ENCODE peak calls at places on chromosome 18, in five cellular contexts. S is GM12878, C is K562, B is HepG2, X is HCT116. Y is an unnamed sample.

GRCh38 chr18:26719909-26720308 is 145.6 kb downstream of the AQP4 start:
- DNase-seq in S (no peak), C (no peak), B (no peak), X (no peak), Y (no peak)

GRCh38 chr18:59881728-59882685 is 17.8 kb upstream of the PMAIP1 start:
- DNase-seq in S (no peak), C (peak; percentile 29), B (peak; percentile 64), X (no peak), Y (no peak)

GRCh38 chr18:36692331-36692730 is 136.5 kb downstream of the TPGS2 start:
- DNase-seq in S (no peak), C (no peak), B (no peak), X (no peak), Y (no peak)

GRCh38 chr18:76621782-76622495 is 126.9 kb upstream of the ZNF516 start:
- DNase-seq in S (no peak), C (no peak), B (no peak), X (no peak), Y (no peak)

GRCh38 chr18:49560277-49561126 is 1.4 kb upstream of the LIPG start:
- DNase-seq in S (no peak), C (no peak), B (no peak), X (no peak), Y (no peak)

GRCh38 chr18:9731380-9731779 is 23.3 kb downstream of the RAB31 start:
- DNase-seq in S (no peak), C (no peak), B (no peak), X (no peak), Y (no peak)

GRCh38 chr18:76443519-76444435 is 51.3 kb downstream of the ZNF516 start:
- DNase-seq in S (no peak), C (no peak), B (no peak), X (no peak), Y (no peak)

GRCh38 chr18:62625019-62625418 is 90.3 kb upstream of the PHLPP1 start:
- DNase-seq in S (no peak), C (no peak), B (no peak), X (no peak), Y (no peak)

GRCh38 chr18:26714739-26715138 is 150.8 kb downstream of the AQP4 start:
- DNase-seq in S (no peak), C (no peak), B (no peak), X (no peak), Y (no peak)

GRCh38 chr18:78813898-78814297 is 165.7 kb upstream of the SALL3 start:
- DNase-seq in S (no peak), C (no peak), B (no peak), X (no peak), Y (no peak)

GRCh38 chr18:57925706-57926105 is 118.3 kb upstream of the NEDD4L start:
- DNase-seq in S (no peak), C (no peak), B (peak; percentile 9), X (no peak), Y (no peak)

GRCh38 chr18:62245699-62246098 is 58.6 kb downstream of the RELCH start:
- DNase-seq in S (no peak), C (no peak), B (no peak), X (no peak), Y (no peak)

GRCh38 chr18:68494802-68495560 is 219.9 kb downstream of the TMX3 start:
- DNase-seq in S (no peak), C (no peak), B (no peak), X (no peak), Y (no peak)

GRCh38 chr18:48794251-48794970 is 156.4 kb downstream of the SMAD7 start:
- DNase-seq in S (no peak), C (no peak), B (no peak), X (no peak), Y (no peak)

GRCh38 chr18:63257453-63257852 is 62.1 kb downstream of the BCL2 start:
- DNase-seq in S (no peak), C (no peak), B (no peak), X (no peak), Y (peak; percentile 44)

GRCh38 chr18:63422087-63422861 is at the start of gene VPS4B:
- DNase-seq in S (peak; percentile 98), C (peak; percentile 93), B (peak; percentile 98), X (peak; percentile 98), Y (peak; percentile 98)

GRCh38 chr18:28267878-28268625 is 91.1 kb upstream of the CDH2 start:
- DNase-seq in S (no peak), C (no peak), B (no peak), X (no peak), Y (no peak)

GRCh38 chr18:24354278-24354677 is 43.3 kb downstream of the OSBPL1A start:
- DNase-seq in S (no peak), C (no peak), B (no peak), X (no peak), Y (no peak)

GRCh38 chr18:26307161-26307773 is 81.0 kb downstream of the TAF4B start:
- DNase-seq in S (peak; percentile 24), C (peak; percentile 45), B (peak; percentile 35), X (peak; percentile 15), Y (peak; percentile 11)

GRCh38 chr18:73719611-73720010 is 428.0 kb downstream of the FBXO15 start:
- DNase-seq in S (no peak), C (no peak), B (no peak), X (no peak), Y (no peak)

GRCh38 chr18:58748899-58749595 is 77.8 kb downstream of the MALT1 start:
- DNase-seq in S (no peak), C (no peak), B (no peak), X (no peak), Y (no peak)

GRCh38 chr18:61308795-61309393 is 24.3 kb upstream of the CDH20 start:
- DNase-seq in S (no peak), C (no peak), B (no peak), X (no peak), Y (no peak)

GRCh38 chr18:35355140-35355618 is 11.0 kb upstream of the ZNF24 start:
- DNase-seq in S (no peak), C (peak; percentile 52), B (peak; percentile 85), X (peak; percentile 81), Y (peak; percentile 21)

GRCh38 chr18:57975805-57976204 is 68.2 kb upstream of the NEDD4L start:
- DNase-seq in S (no peak), C (no peak), B (no peak), X (no peak), Y (no peak)

GRCh38 chr18:34339155-34339554 is 114.4 kb upstream of the NOL4 start:
- DNase-seq in S (no peak), C (no peak), B (no peak), X (no peak), Y (no peak)

GRCh38 chr18:55510809-55511208 is 77.2 kb downstream of the TCF4 start:
- DNase-seq in S (no peak), C (no peak), B (no peak), X (no peak), Y (no peak)

GRCh38 chr18:40852406-40852805 is 1102.6 kb upstream of the PIK3C3 start:
- DNase-seq in S (no peak), C (no peak), B (no peak), X (no peak), Y (no peak)

GRCh38 chr18:57819671-57820460 is 16.8 kb upstream of the ATP8B1 start:
- DNase-seq in S (no peak), C (peak; percentile 70), B (peak; percentile 71), X (peak; percentile 48), Y (no peak)

GRCh38 chr18:24609249-24609648 is 148.8 kb downstream of the HRH4 start:
- DNase-seq in S (no peak), C (no peak), B (no peak), X (no peak), Y (no peak)

GRCh38 chr18:21167641-21168372 is 56.2 kb upstream of the ROCK1 start:
- DNase-seq in S (no peak), C (no peak), B (peak; percentile 24), X (peak; percentile 15), Y (peak; percentile 31)

GRCh38 chr18:31185551-31185950 is 22.9 kb upstream of the DSC1 start:
- DNase-seq in S (no peak), C (no peak), B (peak; percentile 63), X (no peak), Y (no peak)

GRCh38 chr18:34726286-34727004 is 16.3 kb downstream of the DTNA start:
- DNase-seq in S (no peak), C (no peak), B (peak; percentile 50), X (no peak), Y (peak; percentile 73)

GRCh38 chr18:250685-251084 is 17.2 kb downstream of the THOC1 start:
- DNase-seq in S (no peak), C (no peak), B (no peak), X (no peak), Y (peak; percentile 57)

GRCh38 chr18:37476182-37476581 is 89.4 kb downstream of the CELF4 start:
- DNase-seq in S (no peak), C (peak; percentile 70), B (peak; percentile 15), X (peak; percentile 31), Y (peak; percentile 20)

DNA sequence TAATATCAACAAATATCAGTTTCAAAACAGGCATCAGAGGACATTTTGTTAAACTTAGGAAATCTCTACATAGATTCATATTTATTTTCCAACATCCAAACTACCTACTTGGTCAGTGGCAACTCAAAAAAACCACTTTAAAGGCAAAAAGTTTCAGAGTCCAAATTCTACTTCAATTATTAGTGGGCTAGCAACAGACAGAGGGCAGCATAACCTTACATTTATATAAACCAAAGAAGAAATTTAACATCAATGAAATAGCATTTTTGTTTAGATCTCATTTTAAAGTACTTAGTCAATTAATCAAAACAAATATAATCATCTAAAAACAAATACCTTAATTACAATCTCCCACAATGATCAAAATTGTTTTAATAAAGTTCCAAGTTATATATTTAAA is 33.3 kb downstream of the RTTN start:
- DNase-seq in S (no peak), C (no peak), B (no peak), X (no peak), Y (no peak)
- TF ChIP-seq JUND in S (no peak), C (no peak), B (no peak), X (no peak), Y (no peak)

DNA sequence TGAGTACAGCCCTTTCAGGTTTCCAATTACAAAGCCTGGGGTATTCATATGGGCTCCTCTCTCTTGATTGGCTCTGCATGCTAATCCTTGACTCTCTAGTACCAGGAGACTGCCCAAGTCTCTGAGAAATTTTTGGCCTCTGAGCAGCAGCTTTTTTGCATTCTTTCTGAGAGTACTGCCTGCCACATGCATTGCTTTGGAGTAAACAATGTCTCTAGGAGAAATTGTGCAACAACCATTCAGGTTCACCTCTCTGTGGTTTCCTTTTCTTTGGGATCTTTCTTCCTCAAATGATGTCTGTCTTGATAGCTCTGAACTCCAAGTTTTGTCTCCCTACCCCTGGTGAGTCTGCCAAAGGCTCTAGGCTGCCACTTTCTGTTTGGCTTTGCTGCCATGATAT is 115.8 kb upstream of the SETBP1 start:
- DNase-seq in S (no peak), C (no peak), B (no peak), X (no peak), Y (no peak)
- TF ChIP-seq JUND in S (no peak), C (no peak), B (no peak), X (no peak), Y (no peak)

DNA sequence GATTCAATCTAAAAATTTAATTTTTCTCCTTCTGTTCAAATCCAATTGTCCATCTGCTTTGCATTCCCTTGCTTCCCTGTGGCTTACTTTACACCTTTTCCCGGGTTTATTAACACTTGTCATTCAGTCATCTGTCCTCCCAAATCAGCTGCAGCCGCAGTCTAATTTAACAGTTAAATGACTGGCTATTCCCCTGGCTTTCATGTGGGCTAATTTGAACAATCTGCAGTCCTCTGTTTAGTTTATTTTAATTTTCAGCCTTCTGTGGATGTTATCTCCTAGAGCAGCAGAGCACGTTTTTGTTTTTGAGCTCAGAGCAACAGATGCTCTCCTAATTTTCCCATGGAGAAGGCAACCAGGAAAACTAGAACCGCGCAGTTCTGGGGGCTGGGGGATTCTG is 55.0 kb downstream of the MEP1B start:
- DNase-seq in S (no peak), C (no peak), B (no peak), X (no peak), Y (no peak)
- TF ChIP-seq JUND in S (no peak), C (no peak), B (no peak), X (no peak), Y (no peak)

GRCh38 chr18:46156124-46156745 is 52.0 kb downstream of the HAUS1 start:
- DNase-seq in S (no peak), C (no peak), B (no peak), X (no peak), Y (no peak)
- TF ChIP-seq JUND in S (no peak), C (no peak), B (no peak), X (no peak), Y (no peak)